ENCODE peak calls at places on chromosomes 3 and 15, in four cellular contexts. One of them, this sample, is unnamed.

GRCh38 chr3:181354140-181354539 is 357.6 kb upstream of the SOX2 start:
- DNase-seq in GM23338: no peak
- DNase-seq in IMR-90: no peak
- DNase-seq in mammary epithelial cell: no peak
- DNase-seq in this sample: no peak

GRCh38 chr3:10822708-10823515 is 6.9 kb downstream of the SLC6A11 start:
- DNase-seq in GM23338: no peak
- DNase-seq in IMR-90: no peak
- DNase-seq in mammary epithelial cell: no peak
- DNase-seq in this sample: no peak

GRCh38 chr15:67105065-67105951 is 39.9 kb downstream of the SMAD3 start:
- DNase-seq in GM23338: no peak
- DNase-seq in IMR-90: peak; percentile 99
- DNase-seq in mammary epithelial cell: peak; percentile 98
- DNase-seq in this sample: no peak

GRCh38 chr3:174198199-174198598 is 660.9 kb upstream of the NAALADL2 start:
- DNase-seq in GM23338: no peak
- DNase-seq in IMR-90: peak; percentile 95
- DNase-seq in mammary epithelial cell: no peak
- DNase-seq in this sample: no peak

GRCh38 chr3:9301091-9301490 is 51.6 kb upstream of the SRGAP3 start:
- DNase-seq in GM23338: no peak
- DNase-seq in IMR-90: no peak
- DNase-seq in mammary epithelial cell: no peak
- DNase-seq in this sample: no peak

GRCh38 chr15:67542462-67543347 is at the start of gene MAP2K5:
- DNase-seq in GM23338: peak; percentile 86
- DNase-seq in IMR-90: peak; percentile 57
- DNase-seq in mammary epithelial cell: peak; percentile 72
- DNase-seq in this sample: peak; percentile 94

GRCh38 chr3:115217678-115218451 is 70.8 kb upstream of the ZBTB20 start:
- DNase-seq in GM23338: peak; percentile 76
- DNase-seq in IMR-90: peak; percentile 71
- DNase-seq in mammary epithelial cell: peak; percentile 56
- DNase-seq in this sample: peak; percentile 79

GRCh38 chr3:109177888-109178287 is 41.4 kb downstream of the C3orf85 start:
- DNase-seq in GM23338: no peak
- DNase-seq in IMR-90: no peak
- DNase-seq in mammary epithelial cell: no peak
- DNase-seq in this sample: no peak

GRCh38 chr3:15368561-15369135 is 36.3 kb upstream of the SH3BP5 start:
- DNase-seq in GM23338: no peak
- DNase-seq in IMR-90: no peak
- DNase-seq in mammary epithelial cell: no peak
- DNase-seq in this sample: no peak

GRCh38 chr3:61807865-61808276 is 246.5 kb downstream of the PTPRG start:
- DNase-seq in GM23338: no peak
- DNase-seq in IMR-90: peak; percentile 60
- DNase-seq in mammary epithelial cell: no peak
- DNase-seq in this sample: no peak

GRCh38 chr3:50390523-50391177 is 31.3 kb upstream of the TMEM115 start:
- DNase-seq in GM23338: no peak
- DNase-seq in IMR-90: no peak
- DNase-seq in mammary epithelial cell: peak; percentile 63
- DNase-seq in this sample: no peak

GRCh38 chr3:11705049-11705448 is 61.3 kb upstream of the VGLL4 start:
- DNase-seq in GM23338: peak; percentile 32
- DNase-seq in IMR-90: no peak
- DNase-seq in mammary epithelial cell: no peak
- DNase-seq in this sample: no peak

GRCh38 chr3:14266361-14266760 is 87.7 kb downstream of the LSM3 start:
- DNase-seq in GM23338: no peak
- DNase-seq in IMR-90: peak; percentile 96
- DNase-seq in mammary epithelial cell: no peak
- DNase-seq in this sample: no peak

GRCh38 chr3:53049987-53050386 is 4.1 kb upstream of the SFMBT1 start:
- DNase-seq in GM23338: no peak
- DNase-seq in IMR-90: no peak
- DNase-seq in mammary epithelial cell: no peak
- DNase-seq in this sample: no peak

GRCh38 chr3:134369231-134369741 is 5.0 kb downstream of the AMOTL2 start:
- DNase-seq in GM23338: no peak
- DNase-seq in IMR-90: peak; percentile 72
- DNase-seq in mammary epithelial cell: no peak
- DNase-seq in this sample: no peak

GRCh38 chr3:40574661-40575060 is 49.9 kb downstream of the ZNF621 start:
- DNase-seq in GM23338: no peak
- DNase-seq in IMR-90: no peak
- DNase-seq in mammary epithelial cell: no peak
- DNase-seq in this sample: no peak

GRCh38 chr3:66785191-66785909 is 212.8 kb upstream of the KBTBD8 start:
- DNase-seq in GM23338: no peak
- DNase-seq in IMR-90: no peak
- DNase-seq in mammary epithelial cell: peak; percentile 30
- DNase-seq in this sample: no peak

GRCh38 chr3:120726784-120727183 is 15.5 kb downstream of the RABL3 start:
- DNase-seq in GM23338: no peak
- DNase-seq in IMR-90: peak; percentile 23
- DNase-seq in mammary epithelial cell: no peak
- DNase-seq in this sample: no peak

GRCh38 chr15:37900286-37901221 is 33.9 kb upstream of the TMCO5A start:
- DNase-seq in GM23338: no peak
- DNase-seq in IMR-90: peak; percentile 84
- DNase-seq in mammary epithelial cell: peak; percentile 31
- DNase-seq in this sample: no peak
- H3K4me2 ChIP-seq in GM23338: no peak overlapping the region
- H3K4me2 ChIP-seq in IMR-90: peak overlapping the region; percentile 56
- H3K4me2 ChIP-seq in mammary epithelial cell: peak overlapping the region; percentile 39
- H3K4me2 ChIP-seq in this sample: no peak overlapping the region

DNA sequence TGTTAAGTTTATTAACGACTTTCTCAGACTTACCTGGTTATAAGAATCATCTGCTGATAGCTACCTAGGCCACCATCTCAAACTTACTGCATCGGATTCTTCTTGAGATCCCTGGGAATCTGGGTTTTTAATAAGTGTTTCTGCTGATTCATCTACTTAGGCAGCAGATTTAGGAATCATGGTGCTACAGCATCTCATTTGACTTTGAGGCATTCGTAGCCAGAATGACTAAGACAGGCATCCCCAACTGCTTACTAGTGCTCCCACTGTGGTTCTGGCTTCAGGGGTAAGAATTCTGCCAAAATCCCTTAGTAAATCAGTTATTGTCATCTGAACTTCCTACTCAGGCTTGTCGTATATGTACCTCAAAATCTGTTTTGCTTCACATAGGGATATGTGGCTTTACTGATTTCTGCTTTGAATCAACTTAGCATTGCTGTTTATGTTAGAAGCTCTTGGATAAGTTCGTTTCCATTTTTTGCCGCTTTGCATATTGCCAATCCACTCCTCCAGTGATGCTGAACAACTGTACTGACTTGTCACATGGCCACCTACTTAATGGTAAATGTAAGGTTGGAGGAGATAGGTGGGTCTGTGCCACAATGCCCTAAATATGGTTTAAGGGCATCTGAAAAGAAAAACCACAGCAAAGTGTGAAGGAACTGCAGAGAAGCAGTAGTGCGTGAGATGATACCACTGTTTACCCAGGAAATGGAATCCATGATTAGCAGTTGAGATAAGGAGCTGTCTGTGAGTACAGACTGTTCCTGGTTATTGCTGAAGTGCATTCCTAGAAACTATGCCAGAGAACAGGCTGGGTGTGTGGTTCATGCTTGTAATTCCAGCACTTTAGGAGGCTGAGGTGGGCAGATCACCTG is 60.3 kb downstream of the MAP6D1 start:
- DNase-seq in GM23338: no peak
- DNase-seq in IMR-90: peak; percentile 77
- DNase-seq in mammary epithelial cell: peak; percentile 45
- DNase-seq in this sample: no peak
- H3K4me2 ChIP-seq in GM23338: no peak overlapping the region
- H3K4me2 ChIP-seq in IMR-90: no peak overlapping the region
- H3K4me2 ChIP-seq in mammary epithelial cell: no peak overlapping the region
- H3K4me2 ChIP-seq in this sample: no peak overlapping the region

DNA sequence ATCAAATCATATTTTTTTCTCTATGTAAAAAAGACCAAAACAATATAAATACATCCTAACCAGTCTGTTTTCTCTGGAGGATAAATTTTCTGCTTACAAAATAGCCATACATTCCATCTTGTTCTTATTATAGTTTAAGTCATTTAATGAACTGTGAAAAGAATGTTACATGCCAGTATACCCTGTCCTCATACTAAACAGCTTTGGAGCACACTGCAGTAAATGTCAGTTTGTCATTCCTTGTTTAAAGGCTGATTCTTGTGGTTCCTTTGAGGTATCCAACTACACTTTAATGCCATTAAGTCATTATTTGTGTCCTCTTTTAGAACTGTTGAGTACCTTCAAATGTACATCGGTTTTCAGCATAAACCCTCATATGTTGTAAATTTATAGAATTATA is 52.7 kb upstream of the DCBLD2 start:
- DNase-seq in GM23338: no peak
- DNase-seq in IMR-90: no peak
- DNase-seq in mammary epithelial cell: no peak
- DNase-seq in this sample: no peak
- H3K4me2 ChIP-seq in GM23338: no peak overlapping the region
- H3K4me2 ChIP-seq in IMR-90: no peak overlapping the region
- H3K4me2 ChIP-seq in mammary epithelial cell: no peak overlapping the region
- H3K4me2 ChIP-seq in this sample: no peak overlapping the region

DNA sequence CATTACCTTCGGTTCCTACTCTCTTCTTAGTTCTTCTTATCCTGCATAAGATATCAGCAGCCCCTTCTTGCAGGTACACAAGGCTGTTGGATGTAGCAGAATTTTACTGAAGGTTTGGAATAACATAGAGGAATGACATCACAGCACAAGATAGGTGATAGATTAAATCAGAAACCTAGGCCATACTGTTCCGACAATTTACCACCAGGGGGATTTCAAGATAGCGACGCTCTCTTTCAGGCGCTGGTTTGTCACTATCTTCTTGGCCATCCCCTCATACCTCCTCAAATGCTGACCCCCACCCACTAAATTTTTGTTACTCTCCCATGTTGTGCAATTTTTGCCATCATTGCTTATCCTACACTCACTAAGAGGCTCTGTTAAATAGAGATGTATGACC is 3.5 kb downstream of the SIDT1 start:
- DNase-seq in GM23338: peak; percentile 76
- DNase-seq in IMR-90: no peak
- DNase-seq in mammary epithelial cell: no peak
- DNase-seq in this sample: no peak
- H3K4me2 ChIP-seq in GM23338: no peak overlapping the region
- H3K4me2 ChIP-seq in IMR-90: no peak overlapping the region
- H3K4me2 ChIP-seq in mammary epithelial cell: no peak overlapping the region
- H3K4me2 ChIP-seq in this sample: no peak overlapping the region

GRCh38 chr3:177517906-177518305 is 320.6 kb upstream of the TBL1XR1 start:
- DNase-seq in GM23338: no peak
- DNase-seq in IMR-90: no peak
- DNase-seq in mammary epithelial cell: no peak
- DNase-seq in this sample: no peak

GRCh38 chr3:177512945-177513671 is 315.8 kb upstream of the TBL1XR1 start:
- DNase-seq in GM23338: no peak
- DNase-seq in IMR-90: no peak
- DNase-seq in mammary epithelial cell: no peak
- DNase-seq in this sample: no peak

GRCh38 chr3:177519588-177519987 is 322.3 kb upstream of the TBL1XR1 start:
- DNase-seq in GM23338: no peak
- DNase-seq in IMR-90: no peak
- DNase-seq in mammary epithelial cell: no peak
- DNase-seq in this sample: no peak

GRCh38 chr3:177514341-177515193 is 317.3 kb upstream of the TBL1XR1 start:
- DNase-seq in GM23338: no peak
- DNase-seq in IMR-90: no peak
- DNase-seq in mammary epithelial cell: no peak
- DNase-seq in this sample: no peak

GRCh38 chr3:177516130-177517011 is 319.1 kb upstream of the TBL1XR1 start:
- DNase-seq in GM23338: peak; percentile 17
- DNase-seq in IMR-90: peak; percentile 90
- DNase-seq in mammary epithelial cell: no peak
- DNase-seq in this sample: no peak
- H3K4me2 ChIP-seq in GM23338: no peak overlapping the region
- H3K4me2 ChIP-seq in IMR-90: peak overlapping the region; percentile 43
- H3K4me2 ChIP-seq in mammary epithelial cell: no peak overlapping the region
- H3K4me2 ChIP-seq in this sample: no peak overlapping the region

GRCh38 chr3:196966526-196967401 is 1.9 kb downstream of the PIGZ start:
- DNase-seq in GM23338: peak; percentile 70
- DNase-seq in IMR-90: no peak
- DNase-seq in mammary epithelial cell: no peak
- DNase-seq in this sample: no peak
- H3K4me2 ChIP-seq in GM23338: peak overlapping the region; percentile 81
- H3K4me2 ChIP-seq in IMR-90: no peak overlapping the region
- H3K4me2 ChIP-seq in mammary epithelial cell: no peak overlapping the region
- H3K4me2 ChIP-seq in this sample: no peak overlapping the region

GRCh38 chr3:183991403-183991802 is 26.3 kb downstream of the ABCC5 start:
- DNase-seq in GM23338: no peak
- DNase-seq in IMR-90: no peak
- DNase-seq in mammary epithelial cell: peak; percentile 14
- DNase-seq in this sample: no peak
- H3K4me2 ChIP-seq in GM23338: no peak overlapping the region
- H3K4me2 ChIP-seq in IMR-90: no peak overlapping the region
- H3K4me2 ChIP-seq in mammary epithelial cell: no peak overlapping the region
- H3K4me2 ChIP-seq in this sample: no peak overlapping the region

DNA sequence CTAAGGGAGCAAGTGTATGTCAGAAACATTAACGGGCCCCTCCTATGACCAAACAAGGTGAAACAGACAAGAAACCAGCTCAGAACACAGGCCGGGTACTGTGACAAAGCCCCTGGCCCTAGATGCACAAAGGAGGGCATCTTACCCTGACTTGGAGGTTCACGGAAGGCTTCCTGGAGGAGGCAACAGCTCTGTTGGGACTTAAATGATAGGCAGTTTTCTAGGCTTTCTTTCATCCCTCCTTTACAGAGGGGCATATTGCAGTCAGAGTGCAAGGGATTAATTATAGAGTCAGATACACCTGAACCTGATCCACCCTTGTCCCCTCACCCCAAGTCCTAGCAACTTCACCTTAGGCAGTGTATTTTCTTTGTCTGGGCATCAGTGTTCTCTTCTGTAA is 8.4 kb downstream of the EPHB3 start:
- DNase-seq in GM23338: no peak
- DNase-seq in IMR-90: no peak
- DNase-seq in mammary epithelial cell: no peak
- DNase-seq in this sample: no peak
- H3K4me2 ChIP-seq in GM23338: peak overlapping the region; percentile 91
- H3K4me2 ChIP-seq in IMR-90: peak overlapping the region; percentile 61
- H3K4me2 ChIP-seq in mammary epithelial cell: peak overlapping the region; percentile 88
- H3K4me2 ChIP-seq in this sample: no peak overlapping the region

GRCh38 chr15:98666841-98667240 is 18.5 kb downstream of the IGF1R start:
- DNase-seq in GM23338: no peak
- DNase-seq in IMR-90: no peak
- DNase-seq in mammary epithelial cell: no peak
- DNase-seq in this sample: no peak
- H3K4me2 ChIP-seq in GM23338: peak overlapping the region; percentile 55
- H3K4me2 ChIP-seq in IMR-90: peak overlapping the region; percentile 28
- H3K4me2 ChIP-seq in mammary epithelial cell: peak overlapping the region; percentile 16
- H3K4me2 ChIP-seq in this sample: no peak overlapping the region